ENCODE peak calls at places on chromosomes 1 and 21, in six cellular contexts. A is neural progenitor cell; Y is CD8-positive, alpha-beta T cell; S is CD8-positive, alpha-beta memory T cell; N is RWPE1; V is neuronal stem cell. L is an unnamed sample.

GRCh38 chr1:156543066-156543465 is 29.3 kb downstream of the IQGAP3 start:
- DNase-seq in A (no peak), S (no peak), Y (no peak), V (no peak), N (no peak), L (no peak)

GRCh38 chr1:154483941-154484803 is 17.8 kb upstream of the TDRD10 start:
- DNase-seq in N (peak), A (no peak), Y (no peak), S (no peak), V (no peak), L (no peak)

GRCh38 chr1:213201380-213202155 is 150.5 kb downstream of the RPS6KC1 start:
- DNase-seq in N (peak), S (no peak), V (no peak), A (no peak), Y (no peak), L (no peak)

GRCh38 chr1:150022357-150022756 is 11.8 kb upstream of the OTUD7B start:
- DNase-seq in Y (no peak), V (no peak), N (no peak), S (no peak), A (no peak), L (no peak)

GRCh38 chr1:33329600-33330305 is 8.9 kb upstream of the A3GALT2 start:
- DNase-seq in Y (no peak), A (no peak), V (no peak), N (no peak), S (no peak), L (no peak)

GRCh38 chr1:212782422-212783154 is 9.0 kb downstream of the NSL1 start:
- DNase-seq in N (peak), A (no peak), S (no peak), V (no peak), Y (no peak), L (no peak)

GRCh38 chr1:25569599-25570458 is 26.4 kb downstream of the LDLRAP1 start:
- DNase-seq in S (no peak), N (no peak), V (no peak), Y (no peak), A (no peak), L (no peak)

GRCh38 chr1:31502253-31502652 is 74.1 kb upstream of the TINAGL1 start:
- DNase-seq in A (no peak), N (no peak), S (no peak), Y (peak), V (no peak), L (no peak)

DNA sequence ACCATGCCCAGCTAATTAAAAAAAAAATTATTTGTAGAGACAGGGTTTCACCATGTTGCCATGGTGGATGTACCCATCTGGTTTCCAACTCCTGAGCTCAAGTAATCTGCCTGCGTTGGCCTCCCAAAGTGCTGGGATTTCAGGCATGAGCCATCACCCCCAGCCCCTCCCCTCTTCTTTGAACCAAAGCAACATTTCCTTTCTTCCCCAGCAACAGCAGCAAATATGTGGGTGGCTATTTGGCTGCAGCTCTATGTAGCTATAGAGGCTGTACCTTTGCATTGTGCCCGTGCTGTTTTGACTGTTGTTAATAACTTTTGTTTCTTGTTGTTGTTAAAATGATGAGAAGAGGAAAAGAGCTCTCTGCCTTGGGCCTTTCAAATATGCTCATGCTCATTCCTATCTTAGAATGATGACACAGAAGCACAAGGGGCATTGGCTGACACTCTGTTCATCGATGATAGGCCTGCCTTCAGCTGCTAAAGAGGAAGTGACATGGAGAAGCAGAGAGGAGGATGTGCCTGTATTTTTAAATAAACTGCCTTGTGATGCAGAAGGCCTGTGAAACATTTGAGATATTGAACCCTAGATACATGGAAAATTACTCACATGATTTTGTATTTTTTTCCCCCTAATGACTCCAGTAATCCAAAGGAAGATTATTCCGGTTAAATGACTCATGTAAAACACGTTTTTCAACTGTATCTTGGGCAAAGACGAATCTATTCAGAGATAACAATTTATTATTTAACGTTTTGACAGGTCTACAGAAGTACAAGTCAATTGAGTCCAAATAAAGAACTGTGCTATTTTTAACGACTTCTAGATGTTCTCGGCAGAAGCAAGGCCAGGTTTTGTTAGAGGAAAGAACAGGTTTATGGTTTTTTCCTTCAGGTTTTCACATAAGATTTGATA is 20.5 kb upstream of the XPR1 start:
- DNase-seq in Y (no peak), N (peak), A (no peak), S (no peak), V (no peak), L (peak)
- H3K27ac ChIP-seq in Y (no peak), N (no peak), A (no peak), S (peak), V (no peak), L (no peak)

GRCh38 chr1:119141660-119142059 is 1.2 kb upstream of the WARS2 start:
- DNase-seq in Y (no peak), N (no peak), V (no peak), S (no peak), A (no peak), L (no peak)
- H3K27ac ChIP-seq in Y (no peak), N (no peak), V (no peak), S (no peak), A (no peak), L (no peak)

GRCh38 chr1:93846151-93846928 is 32.7 kb downstream of the DNTTIP2 start:
- DNase-seq in Y (peak), A (peak), N (peak), S (peak), V (peak), L (peak)

GRCh38 chr1:93847811-93848288 is 31.2 kb downstream of the DNTTIP2 start:
- DNase-seq in A (peak), V (peak), Y (peak), N (peak), S (peak), L (peak)

GRCh38 chr1:93848352-93848883 is 30.6 kb downstream of the DNTTIP2 start:
- DNase-seq in A (no peak), V (peak), Y (no peak), N (no peak), S (no peak), L (no peak)

GRCh38 chr1:93845554-93846150 is 33.4 kb downstream of the DNTTIP2 start:
- DNase-seq in V (peak), A (peak), Y (no peak), N (peak), S (no peak), L (no peak)

DNA sequence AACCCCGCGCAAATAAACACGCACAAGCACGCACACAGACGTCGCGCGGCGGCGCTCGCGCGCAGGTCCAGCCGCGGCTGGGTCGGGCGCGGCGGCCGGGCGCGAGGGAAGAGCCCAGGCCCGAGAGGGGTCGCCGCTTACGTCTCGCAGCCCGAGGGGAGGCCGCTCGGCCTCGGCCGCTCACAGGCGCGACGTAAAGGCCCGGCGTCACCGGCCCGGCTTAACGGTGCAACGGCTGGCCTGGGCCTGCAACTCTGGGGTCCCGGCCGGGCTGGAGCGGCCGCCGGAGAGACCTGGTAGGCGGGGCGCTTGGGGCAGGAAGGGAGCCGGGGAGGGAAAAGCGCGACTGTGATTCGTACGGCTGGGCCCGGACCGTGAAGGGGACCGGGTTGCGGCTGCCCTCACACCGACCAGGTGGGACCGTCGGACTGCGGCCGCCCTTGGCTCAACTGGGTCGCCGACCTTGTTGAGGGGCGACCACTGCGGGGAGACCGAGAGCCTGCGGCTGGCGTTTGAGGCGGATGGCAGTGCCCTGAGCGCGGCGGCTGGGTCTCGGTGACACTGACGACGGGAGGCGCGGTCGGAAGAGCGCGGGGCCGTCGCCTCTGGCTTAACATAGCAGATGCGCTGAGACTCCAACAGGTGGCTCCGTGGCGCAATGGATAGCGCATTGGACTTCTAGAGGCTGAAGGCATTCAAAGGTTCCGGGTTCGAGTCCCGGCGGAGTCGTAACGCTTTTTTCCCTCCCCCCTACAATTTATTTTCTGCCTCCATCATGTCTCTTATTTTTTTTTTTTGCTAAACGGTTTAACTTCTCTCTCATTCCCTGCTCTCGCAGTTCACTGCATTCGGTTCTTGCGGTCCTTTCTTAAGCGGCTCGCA is 31.8 kb downstream of the DNTTIP2 start:
- DNase-seq in S (peak), Y (peak), V (peak), A (peak), N (peak), L (peak)
- H3K27ac ChIP-seq in S (peak), Y (peak), V (peak), A (peak), N (peak), L (peak)

DNA sequence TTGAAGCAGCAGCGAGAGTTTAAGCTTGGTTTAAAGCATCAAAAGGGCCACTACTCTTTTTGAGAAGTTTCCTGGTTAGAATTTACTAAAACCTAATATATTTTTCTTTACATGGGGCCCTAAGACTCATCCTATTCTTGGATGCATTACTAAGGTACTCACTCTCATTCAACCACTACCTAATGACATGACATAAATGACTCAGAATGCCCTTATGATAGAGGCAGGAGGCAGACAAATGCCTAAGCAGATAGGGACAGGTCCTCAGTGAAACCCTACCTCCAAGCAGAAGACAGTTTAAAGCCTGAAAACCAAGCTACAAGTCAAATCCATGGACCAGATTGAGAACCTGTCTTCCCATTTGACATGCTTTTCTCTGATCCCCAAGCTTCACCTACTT is 34.3 kb upstream of the SLC35A3 start:
- DNase-seq in V (no peak), A (no peak), Y (no peak), N (no peak), S (no peak), L (no peak)
- H3K27ac ChIP-seq in V (no peak), A (no peak), Y (no peak), N (no peak), S (no peak), L (no peak)

DNA sequence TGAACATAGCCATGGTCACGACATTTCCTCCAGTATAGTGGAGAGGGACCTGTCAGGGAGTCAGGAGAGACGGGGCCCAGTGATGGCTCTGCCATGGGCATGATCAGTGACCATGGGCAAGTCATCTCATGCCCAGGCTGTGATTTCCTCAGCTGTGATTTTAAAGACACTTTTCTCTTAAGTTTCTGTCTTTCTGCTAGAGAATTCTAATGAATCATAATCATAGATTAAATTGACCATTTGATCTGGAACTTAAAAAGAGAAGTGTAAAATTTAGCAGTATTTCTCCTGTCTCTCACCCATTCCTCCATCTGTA is 112.7 kb downstream of the USP25 start:
- DNase-seq in Y (no peak), A (no peak), S (no peak), V (no peak), N (no peak), L (no peak)
- H3K27ac ChIP-seq in Y (no peak), A (no peak), S (no peak), V (no peak), N (peak), L (no peak)

DNA sequence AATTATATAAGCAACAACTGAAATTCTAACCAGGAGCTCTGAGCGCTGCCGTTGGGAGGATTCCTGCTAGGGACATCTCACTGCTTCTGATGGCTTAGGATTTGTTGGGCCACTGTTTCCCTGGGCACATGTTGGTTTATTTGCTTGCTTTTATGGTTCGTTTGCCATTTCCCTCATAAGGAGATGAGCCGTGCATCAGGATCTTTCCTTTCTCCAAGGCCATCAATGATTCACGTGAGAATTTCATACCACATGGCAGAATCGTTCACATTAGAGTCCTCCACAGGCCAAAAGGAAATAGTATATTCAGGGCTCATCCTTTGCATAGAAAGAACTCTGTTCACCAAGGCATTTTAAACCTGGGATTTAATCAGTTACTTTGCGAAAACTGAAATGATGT is 112.0 kb downstream of the ZBTB18 start:
- DNase-seq in N (no peak), S (no peak), V (no peak), Y (no peak), A (no peak), L (no peak)
- H3K27ac ChIP-seq in N (peak), S (no peak), V (no peak), Y (no peak), A (no peak), L (no peak)

GRCh38 chr1:221708987-221709386 is 32.9 kb downstream of the DUSP10 start:
- DNase-seq in N (no peak), Y (no peak), A (peak), V (peak), S (peak), L (peak)
- H3K27ac ChIP-seq in N (no peak), Y (no peak), A (no peak), V (no peak), S (peak), L (peak)

DNA sequence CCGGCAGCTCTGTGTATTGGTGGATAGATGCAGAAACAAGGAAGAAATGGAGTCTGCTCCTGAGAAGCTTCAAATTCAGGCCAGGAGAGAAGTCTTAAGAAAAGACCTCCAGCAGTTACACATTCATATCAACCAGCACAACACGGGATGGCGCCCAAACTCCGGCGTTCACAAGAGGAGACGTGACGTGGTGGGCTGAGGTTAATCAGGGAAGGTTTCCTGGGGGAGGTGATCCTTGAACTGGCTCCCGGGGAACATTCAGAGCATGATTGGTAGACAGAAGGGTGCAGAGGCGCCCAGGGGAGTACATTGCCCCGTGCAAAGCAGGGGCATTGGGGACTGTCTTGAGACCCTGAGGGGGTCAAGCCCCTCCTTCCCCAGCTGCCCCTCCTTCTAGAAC is 27.7 kb upstream of the SPSB1 start:
- DNase-seq in V (no peak), Y (no peak), A (no peak), S (no peak), N (no peak), L (no peak)
- H3K27ac ChIP-seq in V (no peak), Y (no peak), A (no peak), S (no peak), N (no peak), L (no peak)

GRCh38 chr1:7490576-7490975 is 280.5 kb upstream of the VAMP3 start:
- DNase-seq in V (no peak), S (no peak), N (no peak), A (no peak), Y (no peak), L (no peak)
- H3K27ac ChIP-seq in V (no peak), S (no peak), N (peak), A (no peak), Y (no peak), L (no peak)

DNA sequence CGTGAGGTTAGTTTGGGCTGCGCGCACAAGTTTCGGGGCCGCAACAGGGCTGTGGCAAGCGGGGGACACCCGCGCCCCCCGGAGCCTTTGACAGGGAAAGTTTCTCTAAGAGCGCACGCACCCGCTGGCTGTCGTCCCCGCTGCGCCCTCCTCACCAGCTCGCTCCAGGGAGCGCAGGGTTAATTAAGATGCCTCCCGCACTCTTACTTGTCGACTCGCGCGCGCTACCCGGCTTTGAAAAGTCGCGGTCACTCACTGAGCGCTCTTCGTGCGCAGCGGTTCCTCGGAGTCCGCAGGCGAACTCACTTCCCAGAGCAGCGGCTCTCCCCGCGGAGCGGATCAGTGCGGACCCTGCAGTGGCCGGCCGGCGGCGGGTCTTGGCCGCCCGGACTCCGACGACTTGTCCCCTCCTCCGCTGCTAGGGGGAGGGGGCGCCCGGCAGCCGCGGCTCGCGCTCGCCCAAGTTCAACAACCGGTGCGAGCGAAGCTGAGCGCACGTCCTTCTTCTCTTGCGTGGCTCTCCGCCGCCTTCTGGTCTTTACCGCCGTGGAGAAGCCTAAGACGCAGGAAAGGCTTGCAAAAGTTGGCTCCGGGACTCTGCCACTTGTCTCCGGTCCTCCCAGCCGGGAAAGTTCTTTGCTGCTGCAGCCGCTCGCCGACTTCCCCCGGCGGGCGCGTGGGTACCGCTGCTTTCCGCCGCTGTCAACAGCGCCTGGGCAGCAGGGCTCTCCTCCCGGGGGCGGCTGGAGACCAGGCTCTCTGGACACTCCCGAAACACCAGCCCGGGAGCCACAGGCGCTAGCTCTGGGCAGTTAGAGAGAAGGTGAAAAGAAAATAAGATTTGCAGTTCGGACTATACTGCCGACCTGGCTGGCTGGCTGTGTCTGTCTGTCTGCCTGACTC is 506 bp downstream of the JUN start:
- DNase-seq in V (peak), A (peak), Y (no peak), N (no peak), S (peak), L (peak)
- H3K27ac ChIP-seq in V (peak), A (no peak), Y (peak), N (peak), S (peak), L (peak)